ENCODE peak calls at places on chromosomes 4 and X, in six cellular contexts. O is Caco-2, G is IMR-90, C is tibial artery, D is ascending aorta, J is testis. H is an unnamed sample.

GRCh38 chrX:1239681-1240142 is 27.3 kb upstream of the CRLF2 start:
- DNase-seq in C (peak; percentile 62), D (peak; percentile 85), O (no peak), G (no peak), J (peak; percentile 69), H (no peak)

GRCh38 chr4:6855692-6856297 is 53.8 kb upstream of the TBC1D14 start:
- DNase-seq in C (no peak), G (peak; percentile 93), D (no peak), O (no peak), J (no peak), H (no peak)

GRCh38 chrX:70013483-70014222 is 36.1 kb downstream of the AWAT2 start:
- DNase-seq in C (no peak), J (peak; percentile 21), D (no peak), G (no peak), O (no peak), H (no peak)

GRCh38 chr4:68874507-68874906 is 58.7 kb downstream of the UGT2B10 start:
- DNase-seq in O (no peak), D (no peak), G (no peak), C (no peak), J (no peak), H (no peak)

GRCh38 chr4:51901363-51901762 is 58.4 kb downstream of the DCUN1D4 start:
- DNase-seq in J (no peak), O (no peak), C (no peak), D (no peak), G (no peak), H (no peak)

GRCh38 chr4:6331018-6331417 is 61.4 kb downstream of the WFS1 start:
- DNase-seq in J (peak; percentile 32), G (peak; percentile 20), D (no peak), O (no peak), C (no peak), H (peak; percentile 43)

GRCh38 chr4:172725581-172725980 is 443.0 kb upstream of the GALNT7 start:
- DNase-seq in J (no peak), O (no peak), G (peak; percentile 25), C (no peak), D (no peak), H (no peak)

GRCh38 chrX:103789004-103789403 is 12.4 kb downstream of the PLP1 start:
- DNase-seq in C (no peak), D (no peak), O (no peak), J (no peak), G (no peak), H (no peak)

GRCh38 chrX:24479924-24480722 is 15.0 kb downstream of the PDK3 start:
- DNase-seq in O (no peak), G (peak; percentile 3), C (peak; percentile 32), D (no peak), J (no peak), H (no peak)

DNA sequence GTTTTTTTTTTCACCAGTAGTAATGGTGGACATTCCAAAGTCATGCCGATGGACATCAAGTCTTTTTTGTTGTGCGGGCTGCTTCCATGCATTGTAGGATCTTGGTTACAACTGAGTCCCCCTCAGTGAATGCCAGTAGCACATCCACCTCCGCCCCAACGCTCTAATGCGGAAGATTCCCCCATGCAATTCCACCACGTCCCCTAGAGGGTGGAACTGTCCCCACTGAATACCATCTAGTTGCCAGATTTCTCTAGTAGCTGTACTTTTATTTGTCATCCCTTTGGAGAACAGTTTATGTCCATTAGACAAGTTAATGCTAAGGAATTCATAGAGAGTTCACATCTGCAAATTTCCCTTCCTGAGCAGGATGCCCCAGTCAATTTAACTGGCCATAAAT is 6.7 kb downstream of the SHISA3 start:
- DNase-seq in O (no peak), J (no peak), G (no peak), C (no peak), D (no peak), H (no peak)
- TF ChIP-seq CTCF in O (peak; percentile 13), J (no peak), G (no peak), C (no peak), D (no peak), H (peak; percentile 52)

DNA sequence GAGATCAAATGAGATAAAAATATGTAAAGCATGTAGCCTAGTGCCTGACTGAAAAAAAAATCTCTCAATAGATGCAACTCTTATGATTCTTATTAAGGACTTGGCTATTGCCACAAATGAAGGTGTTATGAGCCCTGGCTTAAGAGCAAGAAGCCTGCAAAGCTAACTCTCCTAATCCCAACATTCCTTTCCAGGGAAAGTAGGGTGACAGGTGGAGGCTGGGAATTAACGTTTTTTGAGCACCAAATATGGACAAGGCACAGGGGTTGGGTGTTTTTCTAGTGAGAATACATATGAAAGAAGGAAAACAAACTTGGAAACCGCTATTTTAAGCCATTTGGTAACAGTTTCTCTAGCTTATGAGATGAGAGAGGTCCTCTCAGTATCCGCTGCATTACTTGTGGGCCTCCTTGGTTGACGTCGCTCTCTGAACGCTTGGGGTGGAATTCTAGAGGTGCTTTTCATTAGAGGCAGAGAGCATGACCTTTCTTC is 2.4 kb downstream of the RHOH start:
- DNase-seq in O (no peak), D (no peak), J (no peak), C (no peak), G (no peak), H (no peak)
- H3K4me3 ChIP-seq in O (no peak overlapping the region), D (no peak overlapping the region), J (no peak overlapping the region), C (no peak overlapping the region), G (no peak overlapping the region), H (no peak overlapping the region)

DNA sequence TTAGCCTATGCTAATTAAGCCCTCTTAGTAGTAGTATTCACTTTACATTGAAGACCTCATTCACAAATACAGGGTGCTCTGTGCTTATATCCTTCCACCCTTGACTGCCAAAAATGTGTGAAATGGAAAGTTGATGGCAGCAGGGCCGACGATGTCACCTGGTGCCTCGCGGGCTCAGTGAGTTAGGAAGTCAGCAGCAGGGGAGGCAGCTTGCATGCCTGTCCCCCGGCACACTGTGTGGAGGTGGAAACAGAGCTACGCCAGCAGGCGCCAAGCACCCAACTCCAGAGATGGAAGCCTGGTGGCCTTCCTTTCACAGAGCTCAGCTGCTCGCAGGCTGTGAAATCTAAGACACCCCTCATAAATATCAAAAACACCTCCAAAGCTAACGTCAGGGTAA is 8.4 kb downstream of the MSL3 start:
- DNase-seq in C (no peak), G (no peak), J (no peak), D (no peak), O (no peak), H (no peak)
- H3K36me3 ChIP-seq in C (peaks cover 53% of the 10 kb centered on the region), G (peaks cover 27% of the 10 kb centered on the region), J (no peaks in the 10 kb centered on the region), D (peaks cover 20% of the 10 kb centered on the region), O (no peaks in the 10 kb centered on the region), H (peaks cover 6% of the 10 kb centered on the region)

DNA sequence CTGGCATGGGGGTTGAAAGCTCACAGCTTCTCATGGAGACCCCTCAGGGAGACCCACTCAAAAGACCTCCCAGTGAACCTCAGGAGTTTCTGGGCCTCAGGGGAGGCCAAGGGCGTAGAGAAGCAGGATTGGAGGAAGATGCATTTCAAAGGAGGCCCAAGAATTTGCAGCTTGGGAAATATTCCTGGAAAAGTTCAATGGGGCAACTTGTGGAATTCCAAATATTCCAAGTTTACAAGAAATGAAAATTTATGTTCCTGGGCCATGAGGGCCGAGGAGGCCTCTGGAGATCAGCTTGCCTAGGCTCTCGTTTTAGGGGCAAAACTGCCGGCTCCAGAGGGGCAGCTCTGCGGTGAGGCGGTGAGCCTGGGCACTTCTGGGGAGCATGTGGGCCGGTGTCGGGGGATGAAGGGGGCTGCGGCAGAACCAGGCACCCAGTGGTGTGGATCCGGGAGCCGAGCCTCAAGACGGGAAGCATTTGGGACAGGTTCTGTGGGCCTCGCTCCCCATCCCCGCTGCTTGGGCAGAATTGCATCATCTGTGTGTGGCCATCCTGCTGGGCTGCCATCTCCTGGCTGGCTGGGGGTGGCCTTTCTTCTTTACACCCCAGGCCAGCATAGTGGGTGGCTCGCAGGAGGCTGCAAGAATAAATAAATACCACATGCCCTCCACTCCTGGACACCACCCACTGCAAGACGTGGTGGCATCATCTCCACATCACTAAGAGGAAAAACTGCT is 54.6 kb upstream of the GPR78 start:
- DNase-seq in O (peak; percentile 71), G (peak; percentile 28), C (no peak), J (no peak), D (no peak), H (no peak)
- TF ChIP-seq CTCF in O (no peak), G (no peak), C (no peak), J (no peak), D (no peak), H (no peak)

DNA sequence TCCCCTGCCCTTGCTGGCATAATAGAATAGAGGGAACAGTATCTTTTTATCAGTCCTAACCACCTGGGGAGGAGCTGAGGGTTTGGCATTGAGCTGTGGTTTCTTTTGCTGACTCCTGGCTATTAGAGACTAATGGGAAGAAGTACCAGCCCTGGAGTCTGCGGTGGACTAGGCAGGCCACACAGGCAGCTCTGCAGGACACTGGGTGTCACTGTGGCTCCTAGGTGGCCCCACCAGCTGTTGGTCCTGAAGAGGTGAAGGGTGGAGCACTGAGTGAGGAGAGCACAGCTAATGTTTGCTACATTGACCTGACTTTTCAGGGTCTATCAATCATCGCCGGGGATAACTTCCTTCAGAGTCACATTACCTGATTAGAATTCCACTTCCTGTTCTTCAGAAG is 52.8 kb upstream of the GPC4 start:
- DNase-seq in G (no peak), O (no peak), J (no peak), C (no peak), D (no peak), H (no peak)
- H3K4me3 ChIP-seq in G (no peak overlapping the region), O (no peak overlapping the region), J (no peak overlapping the region), C (no peak overlapping the region), D (no peak overlapping the region), H (no peak overlapping the region)

GRCh38 chr4:77050962-77051361 is 24.8 kb downstream of the CCNI start:
- DNase-seq in G (no peak), D (no peak), J (no peak), O (no peak), C (no peak), H (no peak)

GRCh38 chr4:77047037-77047436 is 28.8 kb downstream of the CCNI start:
- DNase-seq in C (no peak), J (no peak), D (no peak), G (peak; percentile 44), O (no peak), H (no peak)

GRCh38 chr4:77052352-77052751 is 23.4 kb downstream of the CCNI start:
- DNase-seq in G (peak; percentile 69), J (no peak), D (no peak), O (peak; percentile 61), C (no peak), H (peak; percentile 68)
- H3K36me3 ChIP-seq in G (peaks cover 33% of the 10 kb centered on the region), J (no peaks in the 10 kb centered on the region), D (peaks cover 40% of the 10 kb centered on the region), O (peaks cover 2% of the 10 kb centered on the region), C (peaks cover 56% of the 10 kb centered on the region), H (peaks cover 68% of the 10 kb centered on the region)

GRCh38 chr4:154743683-154744340 is at the start of gene LRAT:
- DNase-seq in J (peak; percentile 84), D (peak; percentile 71), O (peak; percentile 72), C (no peak), G (no peak), H (peak; percentile 58)
- TF ChIP-seq CTCF in J (peak; percentile 26), D (no peak), O (peak; percentile 35), C (no peak), G (no peak), H (no peak)

DNA sequence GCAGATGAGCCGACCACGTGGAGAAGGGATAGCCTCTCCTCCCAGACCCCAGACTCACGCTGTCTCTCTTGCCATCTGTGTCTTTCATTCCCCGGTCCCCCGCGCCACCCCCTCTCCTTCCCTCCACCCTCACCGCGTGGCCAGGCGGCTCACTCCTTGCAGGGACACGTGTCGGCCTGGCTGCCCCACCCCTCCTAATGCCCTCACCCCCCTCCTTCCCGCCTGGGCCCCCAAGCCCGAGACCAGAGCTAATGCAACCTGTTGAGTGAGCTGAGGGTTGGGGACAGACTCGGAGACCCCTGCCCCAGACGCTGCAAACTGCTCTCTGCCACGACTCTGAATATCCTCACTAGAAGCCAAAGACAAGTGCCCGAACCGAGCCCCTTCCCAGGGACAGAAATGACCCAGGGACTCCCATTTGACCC is 1.8 kb downstream of the SLC38A5 start:
- DNase-seq in G (no peak), J (no peak), C (no peak), D (no peak), O (no peak), H (no peak)
- H3K4me3 ChIP-seq in G (peak overlapping the region; percentile 30), J (no peak overlapping the region), C (peak overlapping the region; percentile 43), D (peak overlapping the region; percentile 57), O (no peak overlapping the region), H (no peak overlapping the region)

H was measured in BE2C.